ENCODE peak calls at places on chromosome 5, in nine cellular contexts. U is NCI-H748 treated with DMSO at 0.1 percent for 48 hours; T is activated T-cell treated with anti-CD3 and anti-CD28 coated beads for 24 hours; F is MV-4-11; J is WTC11; I is activated CD4-positive, CD25-positive, alpha-beta regulatory T cell treated with anti-CD3 and anti-CD28 coated beads, Interleukin-2, amount 50 U/mL, for 72 hours; S is substantia nigra; P is NAMALWA; G is IMR-90. D is an unnamed sample.

GRCh38 chr5:3320317-3320865 is 275.2 kb upstream of the IRX1 start:
- DNase-seq in I (no peak), P (no peak), T (no peak), G (no peak), J (no peak), S (no peak), U (no peak), F (no peak), D (no peak)

GRCh38 chr5:42483472-42484154 is 60.4 kb downstream of the GHR start:
- DNase-seq in F (no peak), P (no peak), G (no peak), J (no peak), U (no peak), S (no peak), I (no peak), T (no peak), D (no peak)

GRCh38 chr5:109611505-109611904 is 78.2 kb upstream of the MAN2A1 start:
- DNase-seq in U (no peak), P (no peak), J (no peak), I (no peak), T (no peak), F (no peak), S (no peak), G (no peak), D (no peak)

GRCh38 chr5:89083791-89084190 is 200.8 kb upstream of the MEF2C start:
- DNase-seq in J (no peak), F (no peak), G (peak; percentile 42), T (no peak), S (no peak), I (no peak), P (no peak), U (no peak), D (no peak)

GRCh38 chr5:40333459-40334241 is 346.1 kb upstream of the PTGER4 start:
- DNase-seq in I (no peak), S (no peak), J (no peak), T (peak; percentile 9), F (no peak), P (no peak), U (no peak), G (peak; percentile 43), D (no peak)

GRCh38 chr5:4802044-4802443 is 338.1 kb upstream of the ADAMTS16 start:
- DNase-seq in F (no peak), P (no peak), S (no peak), U (no peak), I (no peak), T (no peak), J (no peak), G (no peak), D (no peak)

GRCh38 chr5:66113160-66113559 is 30.9 kb upstream of the SREK1 start:
- DNase-seq in U (no peak), G (peak; percentile 69), I (no peak), T (no peak), J (no peak), P (no peak), F (no peak), S (no peak), D (no peak)

GRCh38 chr5:172523146-172523745 is 68.9 kb upstream of the SH3PXD2B start:
- DNase-seq in T (no peak), J (no peak), F (no peak), S (no peak), G (no peak), I (no peak), U (no peak), P (no peak), D (no peak)

GRCh38 chr5:172498431-172499129 is 44.3 kb upstream of the SH3PXD2B start:
- DNase-seq in U (no peak), G (no peak), S (no peak), P (no peak), T (no peak), F (no peak), J (no peak), I (no peak), D (no peak)

GRCh38 chr5:38463634-38464521 is 92.6 kb downstream of the LIFR start:
- DNase-seq in P (no peak), U (no peak), T (no peak), S (no peak), I (no peak), F (no peak), G (peak; percentile 93), J (no peak), D (no peak)

GRCh38 chr5:163963881-163964280 is 458.5 kb downstream of the MAT2B start:
- DNase-seq in G (no peak), S (no peak), F (peak; percentile 99), P (no peak), J (no peak), T (no peak), U (no peak), I (no peak), D (no peak)

GRCh38 chr5:138952962-138953361 is 77.8 kb upstream of the LRRTM2 start:
- DNase-seq in P (no peak), G (no peak), I (no peak), F (no peak), T (no peak), J (no peak), U (no peak), S (no peak), D (no peak)

GRCh38 chr5:10520716-10521115 is 43.2 kb upstream of the ANKRD33B start:
- DNase-seq in P (no peak), J (no peak), S (no peak), F (no peak), G (peak; percentile 65), I (no peak), T (no peak), U (no peak), D (no peak)

GRCh38 chr5:76542887-76543690 is 80.1 kb downstream of the F2RL2 start:
- DNase-seq in F (no peak), T (peak; percentile 55), U (no peak), J (no peak), G (peak; percentile 18), P (no peak), I (peak; percentile 63), S (no peak), D (peak; percentile 42)

D was measured in activated T-helper 1 cell treated with anti-CD3 and anti-CD28 coated beads, Interleukin-2, amount 50 U/mL, for 16 hours.